ENCODE peak calls at places on chromosomes 11 and 22, in four cellular contexts. B is foreskin keratinocyte, H is BJ, K is GM20000. J is an unnamed sample.

GRCh38 chr22:44247923-44248892 is 64.5 kb downstream of the SHISAL1 start:
- DNase-seq in B (no peak), K (no peak), H (no peak), J (no peak)

GRCh38 chr22:18954333-18954732 is 18.2 kb upstream of the PRODH start:
- DNase-seq in B (no peak), H (no peak), K (peak), J (peak)

GRCh38 chr11:37841016-37841415 is 1243.0 kb upstream of the RAG2 start:
- DNase-seq in H (no peak), B (no peak), K (no peak), J (no peak)

GRCh38 chr11:61075891-61076290 is 26.4 kb upstream of the CD5 start:
- DNase-seq in B (peak), K (no peak), H (no peak), J (no peak)

GRCh38 chr11:104333977-104334376 is 170.0 kb upstream of the PDGFD start:
- DNase-seq in H (no peak), B (no peak), K (no peak), J (no peak)

GRCh38 chr11:46120711-46121327 is 435 bp downstream of the PHF21A start:
- DNase-seq in H (no peak), K (peak), B (peak), J (peak)

GRCh38 chr11:120181446-120181992 is 29.3 kb upstream of the OAF start:
- DNase-seq in B (no peak), H (no peak), K (no peak), J (no peak)

GRCh38 chr11:86948733-86949132 is 6.5 kb downstream of the FZD4 start:
- DNase-seq in H (no peak), B (no peak), K (no peak), J (no peak)

GRCh38 chr11:59000007-59000406 is 60.7 kb downstream of the GLYATL1 start:
- DNase-seq in H (no peak), B (peak), K (no peak), J (no peak)

GRCh38 chr11:66722745-66723651 is 6.0 kb downstream of the SPTBN2 start:
- DNase-seq in K (no peak), H (no peak), B (no peak), J (no peak)

GRCh38 chr11:35541621-35542375 is 16.4 kb upstream of the PAMR1 start:
- DNase-seq in B (peak), H (peak), K (no peak), J (no peak)

GRCh38 chr22:42300286-42301071 is 30.0 kb upstream of the TCF20 start:
- DNase-seq in H (no peak), K (peak), B (peak), J (no peak)

GRCh38 chr11:133026952-133027351 is 505.3 kb downstream of the OPCML start:
- DNase-seq in H (no peak), B (no peak), K (no peak), J (no peak)

GRCh38 chr11:45025716-45026492 is 75.2 kb upstream of the TP53I11 start:
- DNase-seq in B (no peak), K (peak), H (no peak), J (no peak)

GRCh38 chr22:46068908-46069481 is 81.3 kb upstream of the PPARA start:
- DNase-seq in K (no peak), B (peak), H (peak), J (no peak)

GRCh38 chr11:130999086-130999485 is 82.8 kb upstream of the SNX19 start:
- DNase-seq in H (no peak), B (peak), K (no peak), J (no peak)

GRCh38 chr11:36149538-36150242 is 139.5 kb downstream of the COMMD9 start:
- DNase-seq in B (peak), K (peak), H (peak), J (peak)

GRCh38 chr11:47394050-47394321 is 14.4 kb upstream of the SLC39A13 start:
- DNase-seq in H (no peak), K (no peak), B (no peak), J (no peak)

GRCh38 chr22:43060213-43060612 is 29.0 kb downstream of the TTLL1 start:
- DNase-seq in K (peak), H (no peak), B (no peak), J (peak)

GRCh38 chr11:23192256-23192655 is 332.0 kb upstream of the CCDC179 start:
- DNase-seq in H (no peak), K (no peak), B (peak), J (no peak)